ENCODE peak calls at places on chromosomes 13 and 19, in eight cellular contexts. K is psoas muscle; D is stimulated activated CD4-positive, alpha-beta T cell treated with anti-CD3 and anti-CD28 coated beads, Interleukin-15, amount 100 ng/mL, for 48 hours; C is left lobe of liver; W is germinal center; M is EL; T is fibroblast of lung; U is AG08396. O is an unnamed sample.

GRCh38 chr13:113998781-113999617 is 25.1 kb upstream of the C13orf46 start:
- DNase-seq in K (peak; percentile 32), D (no peak), C (no peak), W (no peak), M (no peak), T (no peak), U (no peak), O (no peak)

GRCh38 chr13:38879278-38879677 is 111.4 kb downstream of the STOML3 start:
- DNase-seq in K (no peak), D (no peak), C (no peak), W (no peak), M (no peak), T (peak; percentile 50), U (no peak), O (peak; percentile 32)

GRCh38 chr13:30034448-30034795 is 184.0 kb upstream of the UBL3 start:
- DNase-seq in K (no peak), D (no peak), C (no peak), W (no peak), M (no peak), T (peak; percentile 25), U (no peak), O (no peak)

GRCh38 chr19:18589380-18590272 is 1.0 kb downstream of the REX1BD start:
- DNase-seq in K (peak; percentile 84), D (peak; percentile 64), C (peak; percentile 76), W (peak; percentile 70), M (peak; percentile 71), T (peak; percentile 68), U (peak; percentile 83), O (peak; percentile 46)

GRCh38 chr13:111525320-111526118 is 205.1 kb downstream of the TEX29 start:
- DNase-seq in K (no peak), D (no peak), C (no peak), W (no peak), M (no peak), T (no peak), U (no peak), O (no peak)

GRCh38 chr13:98821372-98822237 is 69.1 kb upstream of the SLC15A1 start:
- DNase-seq in K (no peak), D (no peak), C (peak; percentile 68), W (no peak), M (no peak), T (peak; percentile 25), U (no peak), O (peak; percentile 11)

GRCh38 chr19:40687525-40688016 is 2.9 kb downstream of the NUMBL start:
- DNase-seq in K (peak; percentile 92), D (no peak), C (no peak), W (peak; percentile 68), M (peak; percentile 65), T (peak; percentile 80), U (peak; percentile 91), O (peak; percentile 79)

GRCh38 chr13:114059428-114059827 is 73.0 kb downstream of the RASA3 start:
- DNase-seq in K (peak; percentile 34), D (no peak), C (no peak), W (no peak), M (no peak), T (no peak), U (no peak), O (no peak)

GRCh38 chr19:3521104-3521445 is 15.0 kb downstream of the FZR1 start:
- DNase-seq in K (no peak), D (no peak), C (no peak), W (no peak), M (no peak), T (no peak), U (no peak), O (no peak)

GRCh38 chr19:54523403-54523802 is 20.8 kb downstream of the LAIR2 start:
- DNase-seq in K (no peak), D (peak; percentile 51), C (no peak), W (no peak), M (peak; percentile 71), T (peak; percentile 4), U (peak; percentile 26), O (no peak)

GRCh38 chr19:1045247-1045603 is 5.3 kb downstream of the ABCA7 start:
- DNase-seq in K (peak; percentile 64), D (peak; percentile 75), C (no peak), W (peak; percentile 74), M (no peak), T (no peak), U (no peak), O (no peak)

GRCh38 chr13:28002886-28003698 is 14.6 kb upstream of the URAD start:
- DNase-seq in K (no peak), D (no peak), C (no peak), W (no peak), M (no peak), T (peak; percentile 10), U (no peak), O (peak; percentile 8)

GRCh38 chr13:94994506-94994905 is 282.2 kb upstream of the SOX21 start:
- DNase-seq in K (no peak), D (no peak), C (no peak), W (no peak), M (no peak), T (no peak), U (no peak), O (no peak)

GRCh38 chr19:18470153-18470552 is 32.2 kb upstream of the ISYNA1 start:
- DNase-seq in K (no peak), D (no peak), C (peak; percentile 77), W (peak; percentile 38), M (no peak), T (no peak), U (peak; percentile 44), O (no peak)

GRCh38 chr19:15422311-15423075 is 3.7 kb upstream of the AKAP8L start:
- DNase-seq in K (peak; percentile 49), D (no peak), C (no peak), W (no peak), M (no peak), T (no peak), U (no peak), O (no peak)

GRCh38 chr19:29293736-29294342 is 80.9 kb upstream of the UQCRFS1 start:
- DNase-seq in K (no peak), D (no peak), C (no peak), W (no peak), M (no peak), T (no peak), U (no peak), O (no peak)

GRCh38 chr13:41767801-41768200 is 193.1 kb downstream of the VWA8 start:
- DNase-seq in K (no peak), D (no peak), C (no peak), W (no peak), M (peak; percentile 18), T (peak; percentile 29), U (no peak), O (peak; percentile 19)

GRCh38 chr19:33282036-33282686 is 20.2 kb downstream of the CEBPA start:
- DNase-seq in K (no peak), D (no peak), C (no peak), W (no peak), M (peak; percentile 20), T (no peak), U (no peak), O (no peak)

GRCh38 chr13:111893071-111893606 is 173.8 kb upstream of the SOX1 start:
- DNase-seq in K (no peak), D (no peak), C (peak; percentile 35), W (no peak), M (no peak), T (no peak), U (no peak), O (no peak)

GRCh38 chr13:91313103-91313502 is 34.4 kb upstream of the MIR17HG start:
- DNase-seq in K (no peak), D (no peak), C (no peak), W (peak; percentile 12), M (peak; percentile 2), T (peak; percentile 6), U (peak; percentile 2), O (no peak)

GRCh38 chr19:55930996-55931515 is 1.1 kb downstream of the NLRP13 start:
- DNase-seq in K (no peak), D (no peak), C (no peak), W (no peak), M (no peak), T (no peak), U (no peak), O (no peak)

GRCh38 chr19:48400018-48400742 is 6.7 kb downstream of the GRIN2D start:
- DNase-seq in K (peak; percentile 76), D (no peak), C (no peak), W (no peak), M (peak; percentile 88), T (peak; percentile 76), U (peak; percentile 86), O (peak; percentile 62)

GRCh38 chr13:76745246-76746200 is 140.7 kb downstream of the KCTD12 start:
- DNase-seq in K (no peak), D (no peak), C (no peak), W (peak; percentile 4), M (no peak), T (no peak), U (no peak), O (no peak)

GRCh38 chr19:50213925-50214324 is 10.5 kb downstream of the MYH14 start:
- DNase-seq in K (no peak), D (no peak), C (no peak), W (no peak), M (no peak), T (no peak), U (no peak), O (no peak)

GRCh38 chr13:110419391-110419791 is 112.3 kb downstream of the COL4A2 start:
- DNase-seq in K (no peak), D (no peak), C (no peak), W (no peak), M (no peak), T (peak; percentile 95), U (no peak), O (peak; percentile 95)

GRCh38 chr13:50893211-50893852 is 16.3 kb upstream of the RNASEH2B start:
- DNase-seq in K (no peak), D (no peak), C (no peak), W (peak; percentile 29), M (peak; percentile 10), T (peak; percentile 37), U (no peak), O (peak; percentile 16)

GRCh38 chr13:24511019-24511823 is 1.4 kb downstream of the PARP4 start:
- DNase-seq in K (no peak), D (peak; percentile 67), C (no peak), W (peak; percentile 63), M (peak; percentile 93), T (peak; percentile 97), U (peak; percentile 72), O (peak; percentile 95)

GRCh38 chr13:82571653-82572052 is 1310.6 kb downstream of the SLITRK1 start:
- DNase-seq in K (no peak), D (no peak), C (no peak), W (no peak), M (peak; percentile 34), T (no peak), U (no peak), O (no peak)

GRCh38 chr13:38630780-38631179 is 56.1 kb upstream of the FREM2 start:
- DNase-seq in K (no peak), D (no peak), C (no peak), W (no peak), M (peak; percentile 29), T (peak; percentile 38), U (peak; percentile 16), O (peak; percentile 23)

GRCh38 chr13:110306960-110307696 is at the start of the genes COL4A1 and COL4A2:
- DNase-seq in K (peak; percentile 86), D (no peak), C (peak; percentile 55), W (no peak), M (peak; percentile 78), T (peak; percentile 80), U (peak; percentile 79), O (peak; percentile 66)

GRCh38 chr13:107035778-107036177 is 467.8 kb upstream of the ARGLU1 start:
- DNase-seq in K (no peak), D (no peak), C (no peak), W (no peak), M (peak; percentile 47), T (peak; percentile 86), U (peak; percentile 55), O (peak; percentile 80)

GRCh38 chr13:83153833-83154232 is 728.4 kb downstream of the SLITRK1 start:
- DNase-seq in K (no peak), D (no peak), C (no peak), W (no peak), M (no peak), T (no peak), U (no peak), O (no peak)

GRCh38 chr19:49741210-49741844 is 21.8 kb downstream of the TSKS start:
- DNase-seq in K (no peak), D (no peak), C (no peak), W (no peak), M (peak; percentile 40), T (peak; percentile 24), U (no peak), O (no peak)

GRCh38 chr19:3725640-3726310 is 17.6 kb downstream of the TJP3 start:
- DNase-seq in K (no peak), D (no peak), C (no peak), W (no peak), M (peak; percentile 27), T (peak; percentile 12), U (no peak), O (no peak)

O was measured in astrocyte.